ENCODE peak calls at places on chromosomes 11 and 22, in nine cellular contexts. W is left lobe of liver; P is memory B cell; U is AG09309; B is T-cell; Q is stimulated activated CD8-positive, alpha-beta memory T cell treated with anti-CD3 and anti-CD28 coated beads, Interleukin-15, amount 100 ng/mL, for 4 hours; G is HEK293T; X is GM18507; M is A549. Z is an unnamed sample.

GRCh38 chr11:112790286-112790685 is 170.9 kb upstream of the NCAM1 start:
- DNase-seq in G (no peak), U (no peak), M (no peak), B (no peak), Q (no peak), P (no peak), X (no peak), W (no peak), Z (no peak)

GRCh38 chr11:62664405-62665074 is 470 bp downstream of the C11orf98 start:
- DNase-seq in G (no peak), P (peak; percentile 46), B (peak; percentile 71), U (no peak), Q (peak; percentile 19), M (peak; percentile 72), X (no peak), W (no peak), Z (no peak)

GRCh38 chr11:68840661-68841653 is 759 bp downstream of the CPT1A start:
- DNase-seq in G (no peak), M (peak; percentile 42), X (no peak), B (no peak), W (peak; percentile 91), P (no peak), Q (no peak), U (no peak), Z (no peak)

GRCh38 chr22:41619979-41620645 is 731 bp downstream of the DESI1 start:
- DNase-seq in G (peak; percentile 44), Q (peak; percentile 16), P (peak; percentile 14), X (no peak), W (peak; percentile 62), M (no peak), B (peak; percentile 29), U (no peak), Z (no peak)

GRCh38 chr11:117946842-117947526 is 17.8 kb upstream of the TMPRSS13 start:
- DNase-seq in Q (peak; percentile 68), U (peak; percentile 74), M (peak; percentile 81), X (peak; percentile 54), B (peak; percentile 52), G (peak; percentile 91), W (peak; percentile 81), P (peak; percentile 78), Z (no peak)

GRCh38 chr11:110736158-110736553 is 23.9 kb upstream of the ARHGAP20 start:
- DNase-seq in P (no peak), G (no peak), X (no peak), M (no peak), U (no peak), Q (no peak), B (no peak), W (no peak), Z (no peak)

GRCh38 chr22:22432937-22433336 is 75.6 kb downstream of the ZNF280B start:
- DNase-seq in G (no peak), Q (no peak), M (no peak), X (no peak), B (no peak), P (no peak), W (no peak), U (no peak), Z (no peak)

GRCh38 chr11:123577081-123577598 is 77.3 kb downstream of the SCN3B start:
- DNase-seq in W (peak; percentile 67), M (peak; percentile 44), Q (peak; percentile 9), P (peak; percentile 53), X (peak; percentile 64), B (peak; percentile 38), G (peak; percentile 81), U (no peak), Z (no peak)

GRCh38 chr11:62266558-62266957 is 3.4 kb upstream of the SCGB2A2 start:
- DNase-seq in Q (no peak), B (no peak), U (no peak), X (no peak), P (no peak), M (no peak), W (no peak), G (no peak), Z (no peak)

GRCh38 chr11:74682731-74683278 is 48.4 kb downstream of the CHRDL2 start:
- DNase-seq in G (no peak), M (no peak), W (no peak), Q (no peak), B (no peak), P (no peak), X (no peak), U (no peak), Z (no peak)

GRCh38 chr11:122756417-122756816 is 81.9 kb upstream of the CRTAM start:
- DNase-seq in U (no peak), Q (no peak), P (peak; percentile 72), X (peak; percentile 20), W (no peak), B (peak; percentile 69), M (no peak), G (no peak), Z (no peak)

GRCh38 chr11:12725863-12726666 is 51.8 kb downstream of the TEAD1 start:
- DNase-seq in W (no peak), X (no peak), Q (no peak), U (no peak), M (peak; percentile 31), P (no peak), B (no peak), G (no peak), Z (no peak)

GRCh38 chr11:3006505-3007260 is 14.6 kb upstream of the NAP1L4 start:
- DNase-seq in X (no peak), Q (peak; percentile 38), W (no peak), M (no peak), U (no peak), P (no peak), B (peak; percentile 60), G (no peak), Z (no peak)

GRCh38 chr22:29917052-29917902 is 34.3 kb downstream of the MTMR3 start:
- DNase-seq in U (no peak), P (no peak), M (no peak), W (peak; percentile 86), Q (no peak), G (no peak), B (no peak), X (no peak), Z (no peak)

GRCh38 chr11:102390667-102391449 is 43.8 kb downstream of the BIRC2 start:
- DNase-seq in P (peak; percentile 40), G (peak; percentile 73), X (peak; percentile 18), B (no peak), Q (no peak), W (peak; percentile 74), U (peak; percentile 23), M (peak; percentile 75), Z (no peak)

GRCh38 chr22:23013612-23014011 is 56.7 kb upstream of the GNAZ start:
- DNase-seq in Q (no peak), U (no peak), X (no peak), G (no peak), P (no peak), W (no peak), B (no peak), M (no peak), Z (no peak)

GRCh38 chr11:80925291-80925690 is 1484.5 kb upstream of the TENM4 start:
- DNase-seq in X (no peak), W (no peak), G (no peak), P (no peak), Q (no peak), B (no peak), U (no peak), M (no peak), Z (no peak)

GRCh38 chr11:61679893-61680621 is at the start of gene DAGLA:
- DNase-seq in U (no peak), P (peak; percentile 53), Q (peak; percentile 54), B (peak; percentile 64), M (peak; percentile 68), W (peak; percentile 68), G (peak; percentile 94), X (peak; percentile 76), Z (no peak)

GRCh38 chr11:73374130-73374529 is 2.1 kb upstream of the RELT start:
- DNase-seq in M (no peak), B (no peak), G (no peak), W (no peak), U (peak; percentile 61), P (no peak), Q (no peak), X (no peak), Z (no peak)

GRCh38 chr22:29394931-29395581 is 6.7 kb upstream of the AP1B1 start:
- DNase-seq in U (no peak), W (peak; percentile 73), G (peak; percentile 86), P (peak; percentile 69), B (peak; percentile 53), Q (peak; percentile 33), M (peak; percentile 73), X (no peak), Z (no peak)

GRCh38 chr11:120894207-120894989 is 129.5 kb upstream of the TBCEL start:
- DNase-seq in P (no peak), U (no peak), X (no peak), M (no peak), G (no peak), Q (no peak), W (peak; percentile 54), B (no peak), Z (no peak)

GRCh38 chr22:49306632-49306975 is 521.1 kb downstream of the BRD1 start:
- DNase-seq in M (no peak), Q (no peak), B (peak; percentile 20), U (no peak), P (no peak), X (no peak), W (peak; percentile 26), G (no peak), Z (no peak)

GRCh38 chr11:7060828-7061227 is 28.0 kb upstream of the RBMXL2 start:
- DNase-seq in Q (no peak), G (no peak), W (no peak), B (no peak), X (no peak), P (no peak), U (peak; percentile 58), M (no peak), Z (no peak)

GRCh38 chr11:19084661-19085315 is 24.3 kb upstream of the MRGPRX2 start:
- DNase-seq in U (no peak), Q (no peak), W (no peak), X (no peak), M (no peak), G (no peak), B (no peak), P (no peak), Z (no peak)

GRCh38 chr11:88555018-88555828 is 217.7 kb upstream of the CTSC start:
- DNase-seq in G (no peak), B (no peak), U (peak; percentile 100), W (no peak), P (no peak), M (peak; percentile 76), Q (no peak), X (no peak), Z (no peak)

GRCh38 chr11:1448166-1448825 is 38.3 kb downstream of the MOB2 start:
- DNase-seq in B (no peak), P (no peak), Q (no peak), X (no peak), M (no peak), U (no peak), G (no peak), W (no peak), Z (no peak)

GRCh38 chr22:32564170-32565001 is 89.8 kb downstream of the FBXO7 start:
- DNase-seq in X (no peak), Q (no peak), W (no peak), G (no peak), U (no peak), P (no peak), M (peak; percentile 45), B (no peak), Z (no peak)

GRCh38 chr11:14746857-14747256 is 103.3 kb downstream of the PDE3B start:
- DNase-seq in U (no peak), G (no peak), Q (no peak), P (no peak), B (no peak), W (no peak), M (no peak), X (no peak), Z (no peak)

GRCh38 chr11:112453601-112454577 is 193.2 kb upstream of the PLET1 start:
- DNase-seq in P (no peak), Q (no peak), X (peak; percentile 2), G (peak; percentile 65), M (peak; percentile 30), B (no peak), W (peak; percentile 58), U (no peak), Z (no peak)

GRCh38 chr22:28801845-28802594 is 1.7 kb upstream of the XBP1 start:
- DNase-seq in B (no peak), Q (no peak), W (peak; percentile 87), M (no peak), X (no peak), G (no peak), P (no peak), U (no peak), Z (no peak)

GRCh38 chr11:69116671-69117070 is 39.1 kb upstream of the SMIM38 start:
- DNase-seq in W (no peak), G (no peak), P (no peak), Q (no peak), M (no peak), U (no peak), X (no peak), B (no peak), Z (no peak)

Z was measured in cortex of kidney.